ENCODE peak calls at places on chromosome 22, in five cellular contexts. I, C, B, U and O are unnamed samples. For H3K4me1, the result is how much of the 10 kb centered on the place peaks cover.

GRCh38 chr22:37167176-37167980 is 17.7 kb upstream of the IL2RB start:
- DNase-seq in B (no peak), I (no peak), U (no peak), C (no peak), O (no peak)

GRCh38 chr22:27576413-27576812 is 225.1 kb downstream of the MN1 start:
- DNase-seq in B (no peak), C (no peak), I (no peak), U (no peak), O (no peak)

GRCh38 chr22:46104170-46104880 is 46.0 kb upstream of the PPARA start:
- DNase-seq in C (no peak), B (no peak), I (no peak), U (no peak), O (no peak)

GRCh38 chr22:27639180-27640086 is 162.1 kb downstream of the MN1 start:
- DNase-seq in U (no peak), I (no peak), B (no peak), C (no peak), O (no peak)

GRCh38 chr22:34055525-34056200 is 135.4 kb upstream of the LARGE1 start:
- DNase-seq in U (peak), B (peak), I (peak), C (no peak), O (peak)

GRCh38 chr22:37211075-37211852 is 1.0 kb downstream of the SSTR3 start:
- DNase-seq in I (no peak), B (no peak), C (no peak), U (no peak), O (no peak)

GRCh38 chr22:30089655-30089974 is 9.4 kb downstream of the HORMAD2 start:
- DNase-seq in I (no peak), B (no peak), C (no peak), U (no peak), O (no peak)

GRCh38 chr22:17140022-17140421 is 18.9 kb upstream of the TMEM121B start:
- DNase-seq in U (no peak), C (no peak), I (no peak), B (no peak), O (no peak)

GRCh38 chr22:46667245-46667623 is 47.0 kb downstream of the GRAMD4 start:
- DNase-seq in B (no peak), C (no peak), I (no peak), U (no peak), O (no peak)

GRCh38 chr22:39238966-39239510 is 5.7 kb downstream of the PDGFB start:
- DNase-seq in B (no peak), I (no peak), U (no peak), C (no peak), O (no peak)

GRCh38 chr22:39239561-39240423 is 5.0 kb downstream of the PDGFB start:
- DNase-seq in C (no peak), U (no peak), I (no peak), B (no peak), O (no peak)

GRCh38 chr22:39237276-39238123 is 7.3 kb downstream of the PDGFB start:
- DNase-seq in I (no peak), B (no peak), U (no peak), C (no peak), O (no peak)

GRCh38 chr22:39238124-39238466 is 6.7 kb downstream of the PDGFB start:
- DNase-seq in U (no peak), I (no peak), C (no peak), B (no peak), O (no peak)

GRCh38 chr22:39238561-39238960 is 6.2 kb downstream of the PDGFB start:
- DNase-seq in C (no peak), B (no peak), I (no peak), U (no peak), O (no peak)
- H3K4me1 ChIP-seq in C (under half), B (under half), I (under half), U (half or more), O (half or more)

GRCh38 chr22:31291403-31291715 is 929 bp downstream of the PIK3IP1 start:
- DNase-seq in B (no peak), U (no peak), I (no peak), C (no peak), O (no peak)

GRCh38 chr22:31291716-31292644 is at the start of gene PIK3IP1:
- DNase-seq in B (peak), C (peak), U (peak), I (peak), O (peak)

GRCh38 chr22:31289335-31289734 is 3.0 kb downstream of the PIK3IP1 start:
- DNase-seq in U (no peak), I (no peak), B (no peak), C (no peak), O (no peak)

GRCh38 chr22:31288496-31289235 is 3.6 kb downstream of the PIK3IP1 start:
- DNase-seq in I (no peak), U (no peak), C (no peak), B (no peak), O (peak)

GRCh38 chr22:31290494-31291402 is 1.5 kb downstream of the PIK3IP1 start:
- DNase-seq in C (peak), I (peak), B (peak), U (peak), O (peak)
- H2AK5ac ChIP-seq in C (peak), I (no peak), B (no peak), U (no peak), O (no peak)

DNA sequence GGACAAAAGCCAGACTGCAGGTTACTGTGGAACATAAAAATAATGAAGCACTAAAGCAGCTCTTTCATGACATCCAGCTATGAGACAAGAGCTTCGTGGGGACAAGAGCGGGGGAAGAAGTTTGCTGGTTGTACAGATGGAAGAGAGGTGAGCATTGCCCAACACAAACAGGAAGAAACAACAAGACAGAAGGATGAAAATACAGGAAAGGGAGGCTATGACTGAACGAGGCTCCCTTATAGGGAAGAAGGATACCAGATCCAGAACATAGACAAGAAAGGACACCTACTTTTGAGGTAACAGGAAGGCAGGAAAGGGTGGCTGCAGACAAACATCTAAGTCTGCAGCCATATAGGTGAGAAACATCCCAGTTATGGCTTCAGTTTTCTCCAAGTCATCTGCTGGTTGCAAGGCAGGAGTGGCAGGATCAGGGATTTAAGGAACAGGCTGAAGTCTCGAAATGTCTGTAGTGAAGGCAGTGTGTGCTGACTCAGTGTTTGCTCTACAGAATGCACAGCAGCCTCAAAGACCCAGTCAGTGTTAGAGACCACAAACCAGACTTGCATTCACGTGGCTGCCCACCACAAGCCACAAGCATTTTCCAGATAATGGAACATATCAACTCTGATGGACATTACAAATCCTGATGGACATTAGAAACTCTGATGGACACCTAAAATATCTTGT is 1.9 kb downstream of the CLTCL1 start:
- DNase-seq in C (peak), U (no peak), B (no peak), I (no peak), O (peak)
- H3K4me1 ChIP-seq in C (under half), U (under half), B (under half), I (under half), O (under half)

GRCh38 chr22:49960159-49960966 is at the start of gene PIM3:
- DNase-seq in I (peak), C (peak), B (peak), U (peak), O (peak)
- H2AK5ac ChIP-seq in I (no peak), C (peak), B (no peak), U (peak), O (peak)